ENCODE peak calls at places on chromosomes 2 and 18, in four cellular contexts. One of them, this sample, is unnamed.

GRCh38 chr2:119596638-119597037 is 52.4 kb downstream of the CFAP221 start:
- DNase-seq in activated CD4-positive, CD25-positive, alpha-beta regulatory T cell treated with anti-CD3 and anti-CD28 coated beads, Interleukin-2, amount 50 U/mL, for 16 hours: no peak
- DNase-seq in Right ventricle myocardium superior: no peak
- DNase-seq in astrocyte of the spinal cord: no peak
- DNase-seq in this sample: no peak

GRCh38 chr2:97932975-97933662 is 62.6 kb downstream of the TMEM131 start:
- DNase-seq in Right ventricle myocardium superior: no peak
- DNase-seq in astrocyte of the spinal cord: no peak
- DNase-seq in activated CD4-positive, CD25-positive, alpha-beta regulatory T cell treated with anti-CD3 and anti-CD28 coated beads, Interleukin-2, amount 50 U/mL, for 16 hours: no peak
- DNase-seq in this sample: no peak

GRCh38 chr2:102313025-102313424 is 1.7 kb downstream of the IL1RL1 start:
- DNase-seq in activated CD4-positive, CD25-positive, alpha-beta regulatory T cell treated with anti-CD3 and anti-CD28 coated beads, Interleukin-2, amount 50 U/mL, for 16 hours: no peak
- DNase-seq in astrocyte of the spinal cord: peak
- DNase-seq in Right ventricle myocardium superior: no peak
- DNase-seq in this sample: no peak

GRCh38 chr2:134217924-134218323 is 35.9 kb upstream of the MGAT5 start:
- DNase-seq in Right ventricle myocardium superior: no peak
- DNase-seq in activated CD4-positive, CD25-positive, alpha-beta regulatory T cell treated with anti-CD3 and anti-CD28 coated beads, Interleukin-2, amount 50 U/mL, for 16 hours: no peak
- DNase-seq in astrocyte of the spinal cord: no peak
- DNase-seq in this sample: no peak

GRCh38 chr2:143730155-143730949 is 601.1 kb downstream of the ARHGAP15 start:
- DNase-seq in astrocyte of the spinal cord: no peak
- DNase-seq in activated CD4-positive, CD25-positive, alpha-beta regulatory T cell treated with anti-CD3 and anti-CD28 coated beads, Interleukin-2, amount 50 U/mL, for 16 hours: no peak
- DNase-seq in Right ventricle myocardium superior: no peak
- DNase-seq in this sample: no peak

GRCh38 chr2:144213797-144214196 is 306.1 kb downstream of the ZEB2 start:
- DNase-seq in activated CD4-positive, CD25-positive, alpha-beta regulatory T cell treated with anti-CD3 and anti-CD28 coated beads, Interleukin-2, amount 50 U/mL, for 16 hours: no peak
- DNase-seq in astrocyte of the spinal cord: no peak
- DNase-seq in Right ventricle myocardium superior: no peak
- DNase-seq in this sample: no peak

GRCh38 chr2:156649596-156649995 is 213.4 kb downstream of the GPD2 start:
- DNase-seq in Right ventricle myocardium superior: peak
- DNase-seq in activated CD4-positive, CD25-positive, alpha-beta regulatory T cell treated with anti-CD3 and anti-CD28 coated beads, Interleukin-2, amount 50 U/mL, for 16 hours: no peak
- DNase-seq in astrocyte of the spinal cord: peak
- DNase-seq in this sample: no peak

GRCh38 chr18:22324191-22325131 is 93.3 kb downstream of the CTAGE1 start:
- DNase-seq in astrocyte of the spinal cord: peak
- DNase-seq in Right ventricle myocardium superior: peak
- DNase-seq in activated CD4-positive, CD25-positive, alpha-beta regulatory T cell treated with anti-CD3 and anti-CD28 coated beads, Interleukin-2, amount 50 U/mL, for 16 hours: no peak
- DNase-seq in this sample: peak

GRCh38 chr2:240956161-240956934 is 42.1 kb upstream of the SNED1 start:
- DNase-seq in astrocyte of the spinal cord: no peak
- DNase-seq in activated CD4-positive, CD25-positive, alpha-beta regulatory T cell treated with anti-CD3 and anti-CD28 coated beads, Interleukin-2, amount 50 U/mL, for 16 hours: no peak
- DNase-seq in Right ventricle myocardium superior: peak
- DNase-seq in this sample: no peak

GRCh38 chr2:217929757-217930707 is 72.8 kb downstream of the TNS1 start:
- DNase-seq in Right ventricle myocardium superior: peak
- DNase-seq in astrocyte of the spinal cord: no peak
- DNase-seq in activated CD4-positive, CD25-positive, alpha-beta regulatory T cell treated with anti-CD3 and anti-CD28 coated beads, Interleukin-2, amount 50 U/mL, for 16 hours: no peak
- DNase-seq in this sample: peak

GRCh38 chr2:73043978-73044832 is 27.3 kb downstream of the SFXN5 start:
- DNase-seq in astrocyte of the spinal cord: peak
- DNase-seq in activated CD4-positive, CD25-positive, alpha-beta regulatory T cell treated with anti-CD3 and anti-CD28 coated beads, Interleukin-2, amount 50 U/mL, for 16 hours: no peak
- DNase-seq in Right ventricle myocardium superior: no peak
- DNase-seq in this sample: no peak

GRCh38 chr2:14633031-14633430 is 514 bp downstream of the LRATD1 start:
- DNase-seq in activated CD4-positive, CD25-positive, alpha-beta regulatory T cell treated with anti-CD3 and anti-CD28 coated beads, Interleukin-2, amount 50 U/mL, for 16 hours: no peak
- DNase-seq in astrocyte of the spinal cord: no peak
- DNase-seq in Right ventricle myocardium superior: no peak
- DNase-seq in this sample: no peak

GRCh38 chr2:206733341-206733740 is 15.1 kb upstream of the DYTN start:
- DNase-seq in activated CD4-positive, CD25-positive, alpha-beta regulatory T cell treated with anti-CD3 and anti-CD28 coated beads, Interleukin-2, amount 50 U/mL, for 16 hours: no peak
- DNase-seq in Right ventricle myocardium superior: no peak
- DNase-seq in astrocyte of the spinal cord: no peak
- DNase-seq in this sample: no peak

GRCh38 chr2:218615868-218616315 is 8.2 kb downstream of the PLCD4 start:
- DNase-seq in activated CD4-positive, CD25-positive, alpha-beta regulatory T cell treated with anti-CD3 and anti-CD28 coated beads, Interleukin-2, amount 50 U/mL, for 16 hours: no peak
- DNase-seq in astrocyte of the spinal cord: no peak
- DNase-seq in Right ventricle myocardium superior: no peak
- DNase-seq in this sample: no peak

GRCh38 chr18:29087616-29088246 is 910.8 kb upstream of the CDH2 start:
- DNase-seq in astrocyte of the spinal cord: peak
- DNase-seq in Right ventricle myocardium superior: no peak
- DNase-seq in activated CD4-positive, CD25-positive, alpha-beta regulatory T cell treated with anti-CD3 and anti-CD28 coated beads, Interleukin-2, amount 50 U/mL, for 16 hours: no peak
- DNase-seq in this sample: no peak

GRCh38 chr2:55839182-55839819 is 84.3 kb downstream of the EFEMP1 start:
- DNase-seq in astrocyte of the spinal cord: peak
- DNase-seq in Right ventricle myocardium superior: no peak
- DNase-seq in activated CD4-positive, CD25-positive, alpha-beta regulatory T cell treated with anti-CD3 and anti-CD28 coated beads, Interleukin-2, amount 50 U/mL, for 16 hours: no peak
- DNase-seq in this sample: no peak

GRCh38 chr2:67825476-67825875 is 237.3 kb downstream of the C1D start:
- DNase-seq in Right ventricle myocardium superior: no peak
- DNase-seq in astrocyte of the spinal cord: peak
- DNase-seq in activated CD4-positive, CD25-positive, alpha-beta regulatory T cell treated with anti-CD3 and anti-CD28 coated beads, Interleukin-2, amount 50 U/mL, for 16 hours: no peak
- DNase-seq in this sample: no peak

GRCh38 chr2:33441235-33441810 is 35.1 kb upstream of the RASGRP3 start:
- DNase-seq in astrocyte of the spinal cord: peak
- DNase-seq in activated CD4-positive, CD25-positive, alpha-beta regulatory T cell treated with anti-CD3 and anti-CD28 coated beads, Interleukin-2, amount 50 U/mL, for 16 hours: no peak
- DNase-seq in Right ventricle myocardium superior: peak
- DNase-seq in this sample: peak

GRCh38 chr2:76019130-76019529 is 308.4 kb upstream of the GCFC2 start:
- DNase-seq in activated CD4-positive, CD25-positive, alpha-beta regulatory T cell treated with anti-CD3 and anti-CD28 coated beads, Interleukin-2, amount 50 U/mL, for 16 hours: no peak
- DNase-seq in Right ventricle myocardium superior: no peak
- DNase-seq in astrocyte of the spinal cord: no peak
- DNase-seq in this sample: no peak

GRCh38 chr2:25125949-25126348 is 42.4 kb downstream of the POMC start:
- DNase-seq in astrocyte of the spinal cord: no peak
- DNase-seq in Right ventricle myocardium superior: no peak
- DNase-seq in activated CD4-positive, CD25-positive, alpha-beta regulatory T cell treated with anti-CD3 and anti-CD28 coated beads, Interleukin-2, amount 50 U/mL, for 16 hours: no peak
- DNase-seq in this sample: no peak

GRCh38 chr2:36486546-36487044 is 111.4 kb downstream of the FEZ2 start:
- DNase-seq in Right ventricle myocardium superior: no peak
- DNase-seq in astrocyte of the spinal cord: peak
- DNase-seq in activated CD4-positive, CD25-positive, alpha-beta regulatory T cell treated with anti-CD3 and anti-CD28 coated beads, Interleukin-2, amount 50 U/mL, for 16 hours: no peak
- DNase-seq in this sample: no peak

GRCh38 chr2:120788349-120788700 is 52.7 kb downstream of the GLI2 start:
- DNase-seq in Right ventricle myocardium superior: no peak
- DNase-seq in activated CD4-positive, CD25-positive, alpha-beta regulatory T cell treated with anti-CD3 and anti-CD28 coated beads, Interleukin-2, amount 50 U/mL, for 16 hours: no peak
- DNase-seq in astrocyte of the spinal cord: no peak
- DNase-seq in this sample: no peak

GRCh38 chr2:179899666-179900065 is 38.3 kb upstream of the ZNF385B start:
- DNase-seq in Right ventricle myocardium superior: no peak
- DNase-seq in astrocyte of the spinal cord: no peak
- DNase-seq in activated CD4-positive, CD25-positive, alpha-beta regulatory T cell treated with anti-CD3 and anti-CD28 coated beads, Interleukin-2, amount 50 U/mL, for 16 hours: no peak
- DNase-seq in this sample: no peak

GRCh38 chr2:196113061-196113974 is 44.7 kb upstream of the DNAH7 start:
- DNase-seq in activated CD4-positive, CD25-positive, alpha-beta regulatory T cell treated with anti-CD3 and anti-CD28 coated beads, Interleukin-2, amount 50 U/mL, for 16 hours: no peak
- DNase-seq in astrocyte of the spinal cord: peak
- DNase-seq in Right ventricle myocardium superior: no peak
- DNase-seq in this sample: peak

GRCh38 chr2:241940329-241940728 is 70.8 kb downstream of the RTP5 start:
- DNase-seq in astrocyte of the spinal cord: no peak
- DNase-seq in Right ventricle myocardium superior: no peak
- DNase-seq in activated CD4-positive, CD25-positive, alpha-beta regulatory T cell treated with anti-CD3 and anti-CD28 coated beads, Interleukin-2, amount 50 U/mL, for 16 hours: no peak
- DNase-seq in this sample: no peak

GRCh38 chr2:129741623-129742022 is 237.8 kb upstream of the RAB6C start:
- DNase-seq in astrocyte of the spinal cord: no peak
- DNase-seq in Right ventricle myocardium superior: no peak
- DNase-seq in activated CD4-positive, CD25-positive, alpha-beta regulatory T cell treated with anti-CD3 and anti-CD28 coated beads, Interleukin-2, amount 50 U/mL, for 16 hours: no peak
- DNase-seq in this sample: no peak

GRCh38 chr18:63000839-63001238 is 285.5 kb downstream of the PHLPP1 start:
- DNase-seq in Right ventricle myocardium superior: no peak
- DNase-seq in activated CD4-positive, CD25-positive, alpha-beta regulatory T cell treated with anti-CD3 and anti-CD28 coated beads, Interleukin-2, amount 50 U/mL, for 16 hours: no peak
- DNase-seq in astrocyte of the spinal cord: no peak
- DNase-seq in this sample: no peak

GRCh38 chr2:227180286-227180685 is 15.9 kb downstream of the COL4A3 start:
- DNase-seq in astrocyte of the spinal cord: no peak
- DNase-seq in activated CD4-positive, CD25-positive, alpha-beta regulatory T cell treated with anti-CD3 and anti-CD28 coated beads, Interleukin-2, amount 50 U/mL, for 16 hours: no peak
- DNase-seq in Right ventricle myocardium superior: peak
- DNase-seq in this sample: no peak

GRCh38 chr2:138600732-138601437 is 99.3 kb downstream of the SPOPL start:
- DNase-seq in activated CD4-positive, CD25-positive, alpha-beta regulatory T cell treated with anti-CD3 and anti-CD28 coated beads, Interleukin-2, amount 50 U/mL, for 16 hours: no peak
- DNase-seq in astrocyte of the spinal cord: no peak
- DNase-seq in Right ventricle myocardium superior: no peak
- DNase-seq in this sample: no peak

GRCh38 chr2:189528617-189529016 is 52.0 kb downstream of the SLC40A1 start:
- DNase-seq in astrocyte of the spinal cord: no peak
- DNase-seq in activated CD4-positive, CD25-positive, alpha-beta regulatory T cell treated with anti-CD3 and anti-CD28 coated beads, Interleukin-2, amount 50 U/mL, for 16 hours: no peak
- DNase-seq in Right ventricle myocardium superior: no peak
- DNase-seq in this sample: no peak

GRCh38 chr2:3433339-3433699 is 53.8 kb downstream of the TRAPPC12 start:
- DNase-seq in astrocyte of the spinal cord: no peak
- DNase-seq in Right ventricle myocardium superior: no peak
- DNase-seq in activated CD4-positive, CD25-positive, alpha-beta regulatory T cell treated with anti-CD3 and anti-CD28 coated beads, Interleukin-2, amount 50 U/mL, for 16 hours: no peak
- DNase-seq in this sample: no peak

GRCh38 chr2:1727796-1728474 is 16.4 kb downstream of the PXDN start:
- DNase-seq in astrocyte of the spinal cord: no peak
- DNase-seq in activated CD4-positive, CD25-positive, alpha-beta regulatory T cell treated with anti-CD3 and anti-CD28 coated beads, Interleukin-2, amount 50 U/mL, for 16 hours: no peak
- DNase-seq in Right ventricle myocardium superior: no peak
- DNase-seq in this sample: no peak

This sample was measured in tibial artery.